ENCODE peak calls at places on chromosomes 13 and 19, in seven cellular contexts. One of them, this sample, is unnamed.

GRCh38 chr19:16327501-16327900 is 2.9 kb downstream of the KLF2 start:
- DNase-seq in head of caudate nucleus: no peak
- DNase-seq in NCI-H748 treated with DMSO at 0.1 percent for 48 hours: no peak
- DNase-seq in activated CD4-positive, alpha-beta memory T cell treated with anti-CD3 and anti-CD28 coated beads, Interleukin-2, amount 10 ng/mL, durations not matched to agents 7 days and 5 days: no peak
- DNase-seq in GM04504: no peak
- DNase-seq in nephron progenitor cell: no peak
- DNase-seq in PC-9: no peak
- DNase-seq in this sample: no peak

GRCh38 chr13:27043013-27043412 is 128.6 kb downstream of the USP12 start:
- DNase-seq in head of caudate nucleus: peak
- DNase-seq in activated CD4-positive, alpha-beta memory T cell treated with anti-CD3 and anti-CD28 coated beads, Interleukin-2, amount 10 ng/mL, durations not matched to agents 7 days and 5 days: no peak
- DNase-seq in nephron progenitor cell: no peak
- DNase-seq in PC-9: peak
- DNase-seq in GM04504: peak
- DNase-seq in NCI-H748 treated with DMSO at 0.1 percent for 48 hours: no peak
- DNase-seq in this sample: peak

GRCh38 chr19:11538232-11539036 is at the start of gene CNN1:
- DNase-seq in NCI-H748 treated with DMSO at 0.1 percent for 48 hours: no peak
- DNase-seq in head of caudate nucleus: no peak
- DNase-seq in PC-9: no peak
- DNase-seq in nephron progenitor cell: peak
- DNase-seq in activated CD4-positive, alpha-beta memory T cell treated with anti-CD3 and anti-CD28 coated beads, Interleukin-2, amount 10 ng/mL, durations not matched to agents 7 days and 5 days: no peak
- DNase-seq in GM04504: no peak
- DNase-seq in this sample: no peak

GRCh38 chr19:831407-832369 is 4.1 kb downstream of the AZU1 start:
- DNase-seq in PC-9: no peak
- DNase-seq in nephron progenitor cell: no peak
- DNase-seq in activated CD4-positive, alpha-beta memory T cell treated with anti-CD3 and anti-CD28 coated beads, Interleukin-2, amount 10 ng/mL, durations not matched to agents 7 days and 5 days: no peak
- DNase-seq in head of caudate nucleus: no peak
- DNase-seq in GM04504: no peak
- DNase-seq in NCI-H748 treated with DMSO at 0.1 percent for 48 hours: no peak
- DNase-seq in this sample: no peak

GRCh38 chr19:56720281-56720680 is 48.7 kb upstream of the ZNF835 start:
- DNase-seq in GM04504: no peak
- DNase-seq in PC-9: no peak
- DNase-seq in activated CD4-positive, alpha-beta memory T cell treated with anti-CD3 and anti-CD28 coated beads, Interleukin-2, amount 10 ng/mL, durations not matched to agents 7 days and 5 days: no peak
- DNase-seq in nephron progenitor cell: no peak
- DNase-seq in head of caudate nucleus: peak
- DNase-seq in NCI-H748 treated with DMSO at 0.1 percent for 48 hours: peak
- DNase-seq in this sample: no peak

GRCh38 chr13:98232456-98232855 is 55.4 kb upstream of the RNF113B start:
- DNase-seq in PC-9: no peak
- DNase-seq in nephron progenitor cell: no peak
- DNase-seq in activated CD4-positive, alpha-beta memory T cell treated with anti-CD3 and anti-CD28 coated beads, Interleukin-2, amount 10 ng/mL, durations not matched to agents 7 days and 5 days: no peak
- DNase-seq in GM04504: no peak
- DNase-seq in head of caudate nucleus: no peak
- DNase-seq in NCI-H748 treated with DMSO at 0.1 percent for 48 hours: no peak
- DNase-seq in this sample: no peak

GRCh38 chr13:39515231-39515630 is 87.8 kb downstream of the LHFPL6 start:
- DNase-seq in nephron progenitor cell: no peak
- DNase-seq in GM04504: no peak
- DNase-seq in PC-9: no peak
- DNase-seq in activated CD4-positive, alpha-beta memory T cell treated with anti-CD3 and anti-CD28 coated beads, Interleukin-2, amount 10 ng/mL, durations not matched to agents 7 days and 5 days: no peak
- DNase-seq in NCI-H748 treated with DMSO at 0.1 percent for 48 hours: no peak
- DNase-seq in head of caudate nucleus: no peak
- DNase-seq in this sample: no peak

GRCh38 chr19:38268539-38268938 is 4.2 kb downstream of the SPINT2 start:
- DNase-seq in PC-9: no peak
- DNase-seq in head of caudate nucleus: no peak
- DNase-seq in GM04504: no peak
- DNase-seq in nephron progenitor cell: no peak
- DNase-seq in activated CD4-positive, alpha-beta memory T cell treated with anti-CD3 and anti-CD28 coated beads, Interleukin-2, amount 10 ng/mL, durations not matched to agents 7 days and 5 days: no peak
- DNase-seq in NCI-H748 treated with DMSO at 0.1 percent for 48 hours: no peak
- DNase-seq in this sample: no peak

GRCh38 chr19:44024900-44025216 is 321 bp upstream of the ZNF222 start:
- DNase-seq in NCI-H748 treated with DMSO at 0.1 percent for 48 hours: no peak
- DNase-seq in GM04504: no peak
- DNase-seq in head of caudate nucleus: no peak
- DNase-seq in activated CD4-positive, alpha-beta memory T cell treated with anti-CD3 and anti-CD28 coated beads, Interleukin-2, amount 10 ng/mL, durations not matched to agents 7 days and 5 days: no peak
- DNase-seq in nephron progenitor cell: no peak
- DNase-seq in PC-9: no peak
- DNase-seq in this sample: no peak

GRCh38 chr19:38735257-38735686 is 9.0 kb downstream of the CAPN12 start:
- DNase-seq in NCI-H748 treated with DMSO at 0.1 percent for 48 hours: peak
- DNase-seq in PC-9: peak
- DNase-seq in head of caudate nucleus: no peak
- DNase-seq in activated CD4-positive, alpha-beta memory T cell treated with anti-CD3 and anti-CD28 coated beads, Interleukin-2, amount 10 ng/mL, durations not matched to agents 7 days and 5 days: peak
- DNase-seq in GM04504: no peak
- DNase-seq in nephron progenitor cell: peak
- DNase-seq in this sample: no peak

GRCh38 chr13:31394491-31394890 is 194.7 kb downstream of the B3GLCT start:
- DNase-seq in NCI-H748 treated with DMSO at 0.1 percent for 48 hours: no peak
- DNase-seq in PC-9: no peak
- DNase-seq in nephron progenitor cell: no peak
- DNase-seq in head of caudate nucleus: no peak
- DNase-seq in activated CD4-positive, alpha-beta memory T cell treated with anti-CD3 and anti-CD28 coated beads, Interleukin-2, amount 10 ng/mL, durations not matched to agents 7 days and 5 days: no peak
- DNase-seq in GM04504: no peak
- DNase-seq in this sample: no peak

GRCh38 chr19:17497149-17497798 is 14.2 kb upstream of the PGLS start:
- DNase-seq in nephron progenitor cell: no peak
- DNase-seq in PC-9: no peak
- DNase-seq in GM04504: no peak
- DNase-seq in head of caudate nucleus: no peak
- DNase-seq in NCI-H748 treated with DMSO at 0.1 percent for 48 hours: no peak
- DNase-seq in activated CD4-positive, alpha-beta memory T cell treated with anti-CD3 and anti-CD28 coated beads, Interleukin-2, amount 10 ng/mL, durations not matched to agents 7 days and 5 days: no peak
- DNase-seq in this sample: no peak

GRCh38 chr13:110136660-110137585 is 170.0 kb downstream of the COL4A1 start:
- DNase-seq in PC-9: no peak
- DNase-seq in activated CD4-positive, alpha-beta memory T cell treated with anti-CD3 and anti-CD28 coated beads, Interleukin-2, amount 10 ng/mL, durations not matched to agents 7 days and 5 days: no peak
- DNase-seq in head of caudate nucleus: peak
- DNase-seq in nephron progenitor cell: no peak
- DNase-seq in GM04504: no peak
- DNase-seq in NCI-H748 treated with DMSO at 0.1 percent for 48 hours: no peak
- DNase-seq in this sample: no peak

GRCh38 chr13:99104396-99104795 is 96.3 kb upstream of the UBAC2 start:
- DNase-seq in head of caudate nucleus: peak
- DNase-seq in NCI-H748 treated with DMSO at 0.1 percent for 48 hours: no peak
- DNase-seq in activated CD4-positive, alpha-beta memory T cell treated with anti-CD3 and anti-CD28 coated beads, Interleukin-2, amount 10 ng/mL, durations not matched to agents 7 days and 5 days: no peak
- DNase-seq in nephron progenitor cell: no peak
- DNase-seq in GM04504: no peak
- DNase-seq in PC-9: no peak
- DNase-seq in this sample: no peak

GRCh38 chr13:87622921-87623320 is 48.2 kb upstream of the SLITRK5 start:
- DNase-seq in GM04504: no peak
- DNase-seq in nephron progenitor cell: no peak
- DNase-seq in NCI-H748 treated with DMSO at 0.1 percent for 48 hours: no peak
- DNase-seq in activated CD4-positive, alpha-beta memory T cell treated with anti-CD3 and anti-CD28 coated beads, Interleukin-2, amount 10 ng/mL, durations not matched to agents 7 days and 5 days: no peak
- DNase-seq in PC-9: no peak
- DNase-seq in head of caudate nucleus: no peak
- DNase-seq in this sample: no peak

GRCh38 chr13:90926459-90926858 is 421.0 kb upstream of the MIR17HG start:
- DNase-seq in NCI-H748 treated with DMSO at 0.1 percent for 48 hours: no peak
- DNase-seq in activated CD4-positive, alpha-beta memory T cell treated with anti-CD3 and anti-CD28 coated beads, Interleukin-2, amount 10 ng/mL, durations not matched to agents 7 days and 5 days: no peak
- DNase-seq in head of caudate nucleus: no peak
- DNase-seq in PC-9: no peak
- DNase-seq in nephron progenitor cell: no peak
- DNase-seq in GM04504: no peak
- DNase-seq in this sample: no peak

GRCh38 chr13:42836930-42837329 is 55.5 kb downstream of the FAM216B start:
- DNase-seq in PC-9: no peak
- DNase-seq in NCI-H748 treated with DMSO at 0.1 percent for 48 hours: no peak
- DNase-seq in head of caudate nucleus: no peak
- DNase-seq in activated CD4-positive, alpha-beta memory T cell treated with anti-CD3 and anti-CD28 coated beads, Interleukin-2, amount 10 ng/mL, durations not matched to agents 7 days and 5 days: no peak
- DNase-seq in GM04504: peak
- DNase-seq in nephron progenitor cell: no peak
- DNase-seq in this sample: peak

GRCh38 chr19:38228491-38229439 is 4.7 kb upstream of the DPF1 start:
- DNase-seq in head of caudate nucleus: peak
- DNase-seq in PC-9: no peak
- DNase-seq in NCI-H748 treated with DMSO at 0.1 percent for 48 hours: peak
- DNase-seq in nephron progenitor cell: peak
- DNase-seq in activated CD4-positive, alpha-beta memory T cell treated with anti-CD3 and anti-CD28 coated beads, Interleukin-2, amount 10 ng/mL, durations not matched to agents 7 days and 5 days: no peak
- DNase-seq in GM04504: no peak
- DNase-seq in this sample: no peak

GRCh38 chr19:38711726-38712153 is 32.5 kb downstream of the CAPN12 start:
- DNase-seq in activated CD4-positive, alpha-beta memory T cell treated with anti-CD3 and anti-CD28 coated beads, Interleukin-2, amount 10 ng/mL, durations not matched to agents 7 days and 5 days: no peak
- DNase-seq in head of caudate nucleus: no peak
- DNase-seq in GM04504: peak
- DNase-seq in nephron progenitor cell: no peak
- DNase-seq in NCI-H748 treated with DMSO at 0.1 percent for 48 hours: no peak
- DNase-seq in PC-9: no peak
- DNase-seq in this sample: peak

GRCh38 chr13:20178156-20178555 is 14.6 kb downstream of the GJB2 start:
- DNase-seq in NCI-H748 treated with DMSO at 0.1 percent for 48 hours: no peak
- DNase-seq in PC-9: no peak
- DNase-seq in GM04504: no peak
- DNase-seq in activated CD4-positive, alpha-beta memory T cell treated with anti-CD3 and anti-CD28 coated beads, Interleukin-2, amount 10 ng/mL, durations not matched to agents 7 days and 5 days: no peak
- DNase-seq in nephron progenitor cell: no peak
- DNase-seq in head of caudate nucleus: no peak
- DNase-seq in this sample: no peak

GRCh38 chr13:50412046-50412617 is 396.9 kb downstream of the KCNRG start:
- DNase-seq in GM04504: no peak
- DNase-seq in NCI-H748 treated with DMSO at 0.1 percent for 48 hours: no peak
- DNase-seq in PC-9: no peak
- DNase-seq in nephron progenitor cell: no peak
- DNase-seq in activated CD4-positive, alpha-beta memory T cell treated with anti-CD3 and anti-CD28 coated beads, Interleukin-2, amount 10 ng/mL, durations not matched to agents 7 days and 5 days: no peak
- DNase-seq in head of caudate nucleus: no peak
- DNase-seq in this sample: no peak

GRCh38 chr19:50697414-50698124 is 22.0 kb downstream of the SHANK1 start:
- DNase-seq in head of caudate nucleus: no peak
- DNase-seq in NCI-H748 treated with DMSO at 0.1 percent for 48 hours: no peak
- DNase-seq in nephron progenitor cell: no peak
- DNase-seq in GM04504: no peak
- DNase-seq in activated CD4-positive, alpha-beta memory T cell treated with anti-CD3 and anti-CD28 coated beads, Interleukin-2, amount 10 ng/mL, durations not matched to agents 7 days and 5 days: no peak
- DNase-seq in PC-9: no peak
- DNase-seq in this sample: no peak

GRCh38 chr19:55870736-55871135 is 34.4 kb downstream of the NLRP4 start:
- DNase-seq in nephron progenitor cell: no peak
- DNase-seq in GM04504: no peak
- DNase-seq in activated CD4-positive, alpha-beta memory T cell treated with anti-CD3 and anti-CD28 coated beads, Interleukin-2, amount 10 ng/mL, durations not matched to agents 7 days and 5 days: no peak
- DNase-seq in PC-9: no peak
- DNase-seq in head of caudate nucleus: no peak
- DNase-seq in NCI-H748 treated with DMSO at 0.1 percent for 48 hours: no peak
- DNase-seq in this sample: no peak

GRCh38 chr13:78241278-78241919 is 322.8 kb upstream of the EDNRB start:
- DNase-seq in nephron progenitor cell: peak
- DNase-seq in GM04504: peak
- DNase-seq in head of caudate nucleus: peak
- DNase-seq in NCI-H748 treated with DMSO at 0.1 percent for 48 hours: peak
- DNase-seq in activated CD4-positive, alpha-beta memory T cell treated with anti-CD3 and anti-CD28 coated beads, Interleukin-2, amount 10 ng/mL, durations not matched to agents 7 days and 5 days: peak
- DNase-seq in PC-9: peak
- DNase-seq in this sample: no peak

GRCh38 chr19:35294859-35295258 is 2.9 kb downstream of the MAG start:
- DNase-seq in activated CD4-positive, alpha-beta memory T cell treated with anti-CD3 and anti-CD28 coated beads, Interleukin-2, amount 10 ng/mL, durations not matched to agents 7 days and 5 days: no peak
- DNase-seq in PC-9: no peak
- DNase-seq in head of caudate nucleus: no peak
- DNase-seq in nephron progenitor cell: no peak
- DNase-seq in GM04504: no peak
- DNase-seq in NCI-H748 treated with DMSO at 0.1 percent for 48 hours: no peak
- DNase-seq in this sample: no peak

GRCh38 chr13:95251641-95252040 is 49.6 kb downstream of the ABCC4 start:
- DNase-seq in GM04504: no peak
- DNase-seq in head of caudate nucleus: no peak
- DNase-seq in PC-9: no peak
- DNase-seq in nephron progenitor cell: no peak
- DNase-seq in activated CD4-positive, alpha-beta memory T cell treated with anti-CD3 and anti-CD28 coated beads, Interleukin-2, amount 10 ng/mL, durations not matched to agents 7 days and 5 days: no peak
- DNase-seq in NCI-H748 treated with DMSO at 0.1 percent for 48 hours: no peak
- DNase-seq in this sample: no peak

GRCh38 chr13:109152311-109152820 is 523.0 kb downstream of the MYO16 start:
- DNase-seq in NCI-H748 treated with DMSO at 0.1 percent for 48 hours: no peak
- DNase-seq in head of caudate nucleus: no peak
- DNase-seq in GM04504: no peak
- DNase-seq in PC-9: no peak
- DNase-seq in nephron progenitor cell: no peak
- DNase-seq in activated CD4-positive, alpha-beta memory T cell treated with anti-CD3 and anti-CD28 coated beads, Interleukin-2, amount 10 ng/mL, durations not matched to agents 7 days and 5 days: no peak
- DNase-seq in this sample: no peak

GRCh38 chr19:46951236-46951986 is 68.2 kb upstream of the NPAS1 start:
- DNase-seq in nephron progenitor cell: no peak
- DNase-seq in PC-9: no peak
- DNase-seq in NCI-H748 treated with DMSO at 0.1 percent for 48 hours: no peak
- DNase-seq in GM04504: no peak
- DNase-seq in head of caudate nucleus: peak
- DNase-seq in activated CD4-positive, alpha-beta memory T cell treated with anti-CD3 and anti-CD28 coated beads, Interleukin-2, amount 10 ng/mL, durations not matched to agents 7 days and 5 days: no peak
- DNase-seq in this sample: no peak

GRCh38 chr13:46553521-46553885 is 533 bp downstream of the LRCH1 start:
- DNase-seq in NCI-H748 treated with DMSO at 0.1 percent for 48 hours: no peak
- DNase-seq in GM04504: no peak
- DNase-seq in head of caudate nucleus: no peak
- DNase-seq in activated CD4-positive, alpha-beta memory T cell treated with anti-CD3 and anti-CD28 coated beads, Interleukin-2, amount 10 ng/mL, durations not matched to agents 7 days and 5 days: no peak
- DNase-seq in nephron progenitor cell: peak
- DNase-seq in PC-9: no peak
- DNase-seq in this sample: no peak